ENCODE peak calls at places on chromosomes 5 and 9, in ten cellular contexts. U is AG04450, Q is ovary, K is WTC11, E is B cell, T is endothelial cell, V is fibroblast of pulmonary artery, S is brain microvascular endothelial cell, J is GM20000, N is AG09309. Z is an unnamed sample.

GRCh38 chr9:82934949-82935348 is 128.0 kb downstream of the RASEF start:
- DNase-seq in J (no peak), U (peak; percentile 10), K (no peak), S (peak; percentile 91), T (no peak), E (no peak), V (peak; percentile 86), N (no peak), Q (no peak), Z (no peak)

GRCh38 chr5:11892832-11893231 is 11.4 kb downstream of the CTNND2 start:
- DNase-seq in T (no peak), U (no peak), S (no peak), E (no peak), K (no peak), N (no peak), Q (no peak), J (no peak), V (no peak), Z (no peak)

GRCh38 chr5:32586251-32586642 is 890 bp downstream of the SUB1 start:
- DNase-seq in U (no peak), N (no peak), K (no peak), S (no peak), T (no peak), E (no peak), V (no peak), Q (no peak), J (peak; percentile 43), Z (no peak)

GRCh38 chr5:167961731-167962130 is 329.7 kb upstream of the WWC1 start:
- DNase-seq in S (no peak), K (no peak), E (no peak), Q (no peak), U (no peak), J (no peak), T (no peak), V (no peak), N (no peak), Z (no peak)

GRCh38 chr9:6673326-6674025 is 27.9 kb upstream of the GLDC start:
- DNase-seq in S (no peak), K (no peak), E (no peak), U (no peak), V (no peak), J (peak; percentile 33), Q (no peak), N (no peak), T (no peak), Z (no peak)

GRCh38 chr9:85212887-85213286 is 528.9 kb downstream of the AGTPBP1 start:
- DNase-seq in T (no peak), K (no peak), Q (no peak), V (peak; percentile 43), J (peak; percentile 9), N (peak; percentile 67), U (no peak), S (peak; percentile 90), E (no peak), Z (no peak)

GRCh38 chr9:83596899-83597504 is 25.9 kb upstream of the IDNK start:
- DNase-seq in T (peak; percentile 63), J (peak; percentile 56), U (no peak), N (no peak), K (peak; percentile 80), E (peak; percentile 36), Q (peak; percentile 10), V (peak; percentile 44), S (peak; percentile 27), Z (peak; percentile 30)

GRCh38 chr9:111298831-111299603 is 31.0 kb downstream of the OR2K2 start:
- DNase-seq in U (peak; percentile 54), S (peak; percentile 56), Q (no peak), V (peak; percentile 85), K (no peak), T (peak; percentile 13), E (no peak), J (peak; percentile 44), N (peak; percentile 55), Z (no peak)

GRCh38 chr5:64158827-64159226 is 6.8 kb upstream of the RNF180 start:
- DNase-seq in U (no peak), S (no peak), Q (no peak), V (no peak), K (no peak), N (peak; percentile 5), T (no peak), J (no peak), E (no peak), Z (no peak)

GRCh38 chr9:73149371-73150067 is 2.1 kb upstream of the ANXA1 start:
- DNase-seq in V (peak; percentile 85), Q (no peak), E (no peak), K (no peak), U (peak; percentile 60), T (no peak), J (peak; percentile 27), S (peak; percentile 83), N (peak; percentile 59), Z (no peak)

GRCh38 chr5:164358531-164359259 is 853.3 kb downstream of the MAT2B start:
- DNase-seq in V (peak; percentile 49), U (peak; percentile 55), N (no peak), K (no peak), S (peak; percentile 9), E (no peak), Q (no peak), J (no peak), T (no peak), Z (no peak)

GRCh38 chr9:80557256-80557655 is 985.5 kb downstream of the TLE4 start:
- DNase-seq in T (no peak), N (no peak), J (no peak), S (no peak), Q (no peak), E (no peak), U (no peak), K (no peak), V (no peak), Z (no peak)

GRCh38 chr9:38431101-38431500 is 6.8 kb upstream of the IGFBPL1 start:
- DNase-seq in E (no peak), T (no peak), V (no peak), S (no peak), K (no peak), J (no peak), Q (no peak), U (no peak), N (no peak), Z (no peak)

DNA sequence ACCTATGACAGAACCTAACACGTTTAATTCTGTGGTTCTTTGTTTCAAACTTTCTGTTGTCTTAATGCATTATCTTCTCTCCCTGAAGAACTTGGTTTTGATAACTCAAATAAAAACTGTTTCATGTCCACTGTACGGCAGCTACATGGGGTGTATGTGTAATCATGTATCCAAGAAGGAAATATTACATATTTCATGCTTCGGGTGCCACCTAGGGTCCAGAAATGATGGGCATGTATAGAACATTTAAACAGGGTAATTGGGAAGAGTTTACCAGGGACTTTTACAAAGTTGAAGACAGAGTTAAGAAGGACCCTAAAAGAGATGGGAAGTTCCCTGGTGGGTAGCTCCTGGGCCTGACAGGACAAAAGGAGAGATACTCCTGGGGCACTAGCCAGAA is 291.3 kb downstream of the FBXL7 start:
- DNase-seq in N (no peak), U (no peak), V (peak; percentile 14), S (no peak), J (no peak), Q (no peak), T (no peak), E (no peak), K (no peak), Z (no peak)
- TF ChIP-seq CTCF in N (no peak), U (peak; percentile 24), V (no peak), S (no peak), J (no peak), Q (no peak), T (no peak), E (no peak), K (no peak), Z (no peak)

GRCh38 chr9:14347408-14348224 is 33.7 kb upstream of the NFIB start:
- DNase-seq in U (no peak), K (peak; percentile 57), N (no peak), T (peak; percentile 63), E (no peak), V (peak; percentile 60), J (peak; percentile 25), Q (peak; percentile 18), S (peak; percentile 15), Z (no peak)
- TF ChIP-seq CTCF in U (no peak), K (no peak), N (no peak), T (no peak), E (no peak), V (peak; percentile 5), J (no peak), Q (no peak), S (peak; percentile 25), Z (no peak)

DNA sequence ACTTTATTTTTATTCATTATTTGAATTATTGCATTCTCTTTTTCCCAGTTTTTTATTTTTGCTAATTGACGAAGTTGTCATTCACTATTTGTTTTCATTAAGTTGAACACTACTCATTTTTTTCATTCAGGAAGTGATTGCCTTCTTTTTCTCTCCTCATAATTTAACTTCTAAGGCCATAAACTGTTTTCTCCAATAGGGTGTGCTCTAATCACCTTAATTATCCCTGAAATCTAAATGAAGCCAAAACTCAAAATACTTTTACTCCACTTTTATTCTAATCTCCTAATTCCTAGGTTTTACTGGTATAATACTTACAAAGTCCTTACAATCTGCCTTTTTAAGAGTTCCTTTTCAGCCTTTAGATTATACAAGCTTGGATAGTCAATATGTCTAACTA is 2.9 kb upstream of the OR13C2 start:
- DNase-seq in T (no peak), Q (no peak), U (no peak), J (no peak), N (no peak), S (no peak), V (peak; percentile 1), E (no peak), K (no peak), Z (no peak)
- TF ChIP-seq CTCF in T (peak; percentile 20), Q (no peak), U (no peak), J (no peak), N (no peak), S (no peak), V (peak; percentile 16), E (no peak), K (no peak), Z (no peak)

GRCh38 chr5:126351138-126351537 is 72.1 kb upstream of the GRAMD2B start:
- DNase-seq in E (no peak), K (no peak), V (peak; percentile 68), S (peak; percentile 51), N (peak; percentile 72), J (no peak), U (no peak), T (no peak), Q (no peak), Z (no peak)

GRCh38 chr5:126354012-126354856 is 69.0 kb upstream of the GRAMD2B start:
- DNase-seq in K (no peak), U (peak; percentile 88), V (peak; percentile 97), J (peak; percentile 54), S (peak; percentile 96), Q (no peak), N (peak; percentile 96), E (no peak), T (no peak), Z (no peak)

DNA sequence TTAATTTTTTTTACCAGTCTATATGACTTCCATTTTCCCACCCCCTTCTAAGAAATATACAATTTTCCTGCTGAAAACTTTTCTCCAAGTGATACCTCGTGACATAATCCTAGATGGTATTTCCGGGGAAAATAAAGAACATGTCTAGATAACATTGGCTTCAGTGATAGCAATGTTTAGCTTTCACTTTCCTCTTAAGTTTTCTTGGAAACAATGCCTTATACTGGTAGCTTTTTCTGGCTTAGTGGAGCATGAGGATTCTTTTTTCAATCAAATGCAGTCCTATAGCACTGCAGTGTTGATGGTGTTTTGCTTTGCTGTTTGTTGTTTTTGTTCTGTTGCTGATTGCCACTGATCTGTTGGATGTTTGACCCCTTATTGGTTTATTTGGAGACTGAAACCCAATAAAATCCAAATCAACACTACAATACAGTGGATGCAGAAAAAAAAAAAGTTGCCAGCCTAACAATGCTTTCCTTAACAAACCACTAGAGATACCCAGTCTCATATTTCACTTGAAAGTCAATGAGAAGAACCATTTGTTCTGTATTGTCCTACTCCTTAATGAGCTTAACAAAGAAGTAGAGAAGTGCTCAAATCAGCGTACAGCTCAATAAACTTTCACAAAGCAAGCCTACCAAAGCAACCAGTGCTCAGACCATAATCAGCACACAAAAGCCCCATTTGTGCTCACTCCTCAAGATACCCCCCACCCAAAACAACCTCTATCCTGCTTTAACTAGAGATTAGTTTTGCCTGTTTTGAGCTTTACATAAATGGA is 74.2 kb upstream of the GRAMD2B start:
- DNase-seq in N (no peak), Q (no peak), V (peak; percentile 49), T (no peak), K (no peak), S (no peak), E (no peak), J (no peak), U (no peak), Z (no peak)
- TF ChIP-seq CTCF in N (no peak), Q (no peak), V (no peak), T (no peak), K (no peak), S (no peak), E (no peak), J (no peak), U (no peak), Z (no peak)

Z was measured in glutamatergic neuron.